ENCODE peak calls at places on chromosomes 12 and 14, in four cellular contexts. One of them, this sample, is unnamed.

GRCh38 chr14:50001999-50002925 is 109.4 kb downstream of the ARF6 start:
- DNase-seq in pons: no peak
- DNase-seq in activated CD4-positive, alpha-beta T cell treated with anti-CD3 and anti-CD28 coated beads, Interleukin-2, amount 50 U/mL, for 1 hour: peak
- DNase-seq in GM23338: peak
- DNase-seq in this sample: peak

GRCh38 chr12:1801285-1801975 is 18.9 kb upstream of the LRTM2 start:
- DNase-seq in GM23338: no peak
- DNase-seq in activated CD4-positive, alpha-beta T cell treated with anti-CD3 and anti-CD28 coated beads, Interleukin-2, amount 50 U/mL, for 1 hour: no peak
- DNase-seq in pons: no peak
- DNase-seq in this sample: no peak

GRCh38 chr12:132256646-132257045 is 72.7 kb downstream of the GALNT9 start:
- DNase-seq in activated CD4-positive, alpha-beta T cell treated with anti-CD3 and anti-CD28 coated beads, Interleukin-2, amount 50 U/mL, for 1 hour: no peak
- DNase-seq in pons: no peak
- DNase-seq in GM23338: no peak
- DNase-seq in this sample: no peak

GRCh38 chr14:57692671-57693070 is 173.2 kb downstream of the SLC35F4 start:
- DNase-seq in activated CD4-positive, alpha-beta T cell treated with anti-CD3 and anti-CD28 coated beads, Interleukin-2, amount 50 U/mL, for 1 hour: no peak
- DNase-seq in GM23338: peak
- DNase-seq in pons: peak
- DNase-seq in this sample: no peak

GRCh38 chr12:90449611-90450010 is 505.4 kb downstream of the CCER1 start:
- DNase-seq in GM23338: no peak
- DNase-seq in activated CD4-positive, alpha-beta T cell treated with anti-CD3 and anti-CD28 coated beads, Interleukin-2, amount 50 U/mL, for 1 hour: no peak
- DNase-seq in pons: no peak
- DNase-seq in this sample: no peak

GRCh38 chr14:105142651-105143450 is 25.7 kb downstream of the JAG2 start:
- DNase-seq in activated CD4-positive, alpha-beta T cell treated with anti-CD3 and anti-CD28 coated beads, Interleukin-2, amount 50 U/mL, for 1 hour: no peak
- DNase-seq in pons: no peak
- DNase-seq in GM23338: no peak
- DNase-seq in this sample: no peak

GRCh38 chr14:91998667-91999570 is 40.9 kb downstream of the TRIP11 start:
- DNase-seq in activated CD4-positive, alpha-beta T cell treated with anti-CD3 and anti-CD28 coated beads, Interleukin-2, amount 50 U/mL, for 1 hour: no peak
- DNase-seq in GM23338: peak
- DNase-seq in pons: no peak
- DNase-seq in this sample: no peak

GRCh38 chr14:100604126-100604501 is 16.9 kb upstream of the BEGAIN start:
- DNase-seq in activated CD4-positive, alpha-beta T cell treated with anti-CD3 and anti-CD28 coated beads, Interleukin-2, amount 50 U/mL, for 1 hour: no peak
- DNase-seq in GM23338: no peak
- DNase-seq in pons: no peak
- DNase-seq in this sample: no peak

GRCh38 chr12:64595863-64596793 is 14.2 kb upstream of the RASSF3 start:
- DNase-seq in activated CD4-positive, alpha-beta T cell treated with anti-CD3 and anti-CD28 coated beads, Interleukin-2, amount 50 U/mL, for 1 hour: no peak
- DNase-seq in pons: no peak
- DNase-seq in GM23338: no peak
- DNase-seq in this sample: no peak

GRCh38 chr12:116559080-116559329 is 176 bp upstream of the MAP1LC3B2 start:
- DNase-seq in activated CD4-positive, alpha-beta T cell treated with anti-CD3 and anti-CD28 coated beads, Interleukin-2, amount 50 U/mL, for 1 hour: no peak
- DNase-seq in pons: peak
- DNase-seq in GM23338: peak
- DNase-seq in this sample: no peak

GRCh38 chr12:52022841-52023181 is 16.1 kb downstream of the TAMALIN start:
- DNase-seq in GM23338: peak
- DNase-seq in pons: no peak
- DNase-seq in activated CD4-positive, alpha-beta T cell treated with anti-CD3 and anti-CD28 coated beads, Interleukin-2, amount 50 U/mL, for 1 hour: no peak
- DNase-seq in this sample: peak

GRCh38 chr14:38469156-38469555 is 213.3 kb upstream of the CLEC14A start:
- DNase-seq in activated CD4-positive, alpha-beta T cell treated with anti-CD3 and anti-CD28 coated beads, Interleukin-2, amount 50 U/mL, for 1 hour: no peak
- DNase-seq in GM23338: no peak
- DNase-seq in pons: no peak
- DNase-seq in this sample: no peak

GRCh38 chr12:59403259-59403932 is 192.4 kb upstream of the SLC16A7 start:
- DNase-seq in GM23338: peak
- DNase-seq in pons: peak
- DNase-seq in activated CD4-positive, alpha-beta T cell treated with anti-CD3 and anti-CD28 coated beads, Interleukin-2, amount 50 U/mL, for 1 hour: peak
- DNase-seq in this sample: no peak

GRCh38 chr12:67366530-67367196 is 97.5 kb downstream of the CAND1 start:
- DNase-seq in pons: no peak
- DNase-seq in GM23338: no peak
- DNase-seq in activated CD4-positive, alpha-beta T cell treated with anti-CD3 and anti-CD28 coated beads, Interleukin-2, amount 50 U/mL, for 1 hour: no peak
- DNase-seq in this sample: no peak

GRCh38 chr14:66444271-66444987 is 41.7 kb upstream of the CCDC196 start:
- DNase-seq in pons: peak
- DNase-seq in activated CD4-positive, alpha-beta T cell treated with anti-CD3 and anti-CD28 coated beads, Interleukin-2, amount 50 U/mL, for 1 hour: no peak
- DNase-seq in GM23338: no peak
- DNase-seq in this sample: no peak

GRCh38 chr14:50821471-50822464 is 9.2 kb downstream of the NIN start:
- DNase-seq in GM23338: peak
- DNase-seq in activated CD4-positive, alpha-beta T cell treated with anti-CD3 and anti-CD28 coated beads, Interleukin-2, amount 50 U/mL, for 1 hour: peak
- DNase-seq in pons: no peak
- DNase-seq in this sample: peak

GRCh38 chr14:35285168-35285990 is 6.8 kb upstream of the PSMA6 start:
- DNase-seq in activated CD4-positive, alpha-beta T cell treated with anti-CD3 and anti-CD28 coated beads, Interleukin-2, amount 50 U/mL, for 1 hour: no peak
- DNase-seq in pons: peak
- DNase-seq in GM23338: no peak
- DNase-seq in this sample: no peak

GRCh38 chr12:75986001-75986739 is 45.4 kb downstream of the PHLDA1 start:
- DNase-seq in pons: peak
- DNase-seq in GM23338: no peak
- DNase-seq in activated CD4-positive, alpha-beta T cell treated with anti-CD3 and anti-CD28 coated beads, Interleukin-2, amount 50 U/mL, for 1 hour: no peak
- DNase-seq in this sample: no peak

GRCh38 chr14:24903337-24903736 is 146.6 kb downstream of the STXBP6 start:
- DNase-seq in pons: no peak
- DNase-seq in activated CD4-positive, alpha-beta T cell treated with anti-CD3 and anti-CD28 coated beads, Interleukin-2, amount 50 U/mL, for 1 hour: no peak
- DNase-seq in GM23338: no peak
- DNase-seq in this sample: no peak

GRCh38 chr12:124734224-124734788 is 129.4 kb downstream of the SCARB1 start:
- DNase-seq in GM23338: peak
- DNase-seq in pons: peak
- DNase-seq in activated CD4-positive, alpha-beta T cell treated with anti-CD3 and anti-CD28 coated beads, Interleukin-2, amount 50 U/mL, for 1 hour: no peak
- DNase-seq in this sample: no peak

GRCh38 chr14:97185186-97185585 is 388.0 kb downstream of the VRK1 start:
- DNase-seq in activated CD4-positive, alpha-beta T cell treated with anti-CD3 and anti-CD28 coated beads, Interleukin-2, amount 50 U/mL, for 1 hour: no peak
- DNase-seq in GM23338: peak
- DNase-seq in pons: no peak
- DNase-seq in this sample: no peak

GRCh38 chr12:6312529-6313325 is 2.2 kb downstream of the PLEKHG6 start:
- DNase-seq in GM23338: peak
- DNase-seq in pons: no peak
- DNase-seq in activated CD4-positive, alpha-beta T cell treated with anti-CD3 and anti-CD28 coated beads, Interleukin-2, amount 50 U/mL, for 1 hour: no peak
- DNase-seq in this sample: peak